ENCODE peak calls at places on chromosomes 11 and 22, in nine cellular contexts. F is fibroblast of mammary gland, L is mammary epithelial cell, Y is A549, U is lower lobe of right lung, S is RWPE2, T is lung, W is testis, A is AG10803. R is an unnamed sample.

GRCh38 chr11:117316197-117316961 is at the start of gene BACE1:
- DNase-seq in F (peak), L (peak), Y (peak), U (peak), S (peak), T (peak), W (peak), A (peak), R (peak)

GRCh38 chr11:65426839-65427690 is 4.5 kb downstream of the NEAT1 start:
- DNase-seq in F (peak), L (no peak), Y (no peak), U (peak), S (peak), T (peak), W (peak), A (peak), R (no peak)

GRCh38 chr22:19041403-19042074 is 80.7 kb downstream of the DGCR2 start:
- DNase-seq in F (no peak), L (no peak), Y (no peak), U (peak), S (no peak), T (no peak), W (no peak), A (no peak), R (no peak)

GRCh38 chr11:109196016-109196415 is 226.0 kb upstream of the C11orf87 start:
- DNase-seq in F (no peak), L (no peak), Y (no peak), U (no peak), S (no peak), T (no peak), W (no peak), A (peak), R (peak)

GRCh38 chr11:45468265-45468856 is 182.2 kb upstream of the SYT13 start:
- DNase-seq in F (peak), L (no peak), Y (no peak), U (no peak), S (no peak), T (peak), W (no peak), A (peak), R (no peak)

GRCh38 chr11:125451400-125452124 is 44.5 kb downstream of the FEZ1 start:
- DNase-seq in F (no peak), L (peak), Y (no peak), U (no peak), S (no peak), T (no peak), W (peak), A (no peak), R (peak)

GRCh38 chr11:56932572-56933235 is 56.0 kb upstream of the OR5AK2 start:
- DNase-seq in F (peak), L (peak), Y (peak), U (no peak), S (no peak), T (no peak), W (no peak), A (peak), R (peak)

GRCh38 chr11:114395776-114396175 is 4.5 kb downstream of the C11orf71 start:
- DNase-seq in F (peak), L (peak), Y (no peak), U (no peak), S (no peak), T (no peak), W (no peak), A (no peak), R (no peak)

GRCh38 chr22:22704156-22704946 is 59.9 kb downstream of the GGTLC2 start:
- DNase-seq in F (no peak), L (no peak), Y (no peak), U (no peak), S (no peak), T (no peak), W (no peak), A (no peak), R (no peak)

GRCh38 chr11:71428861-71429435 is 19.2 kb downstream of the DHCR7 start:
- DNase-seq in F (peak), L (no peak), Y (no peak), U (no peak), S (no peak), T (peak), W (peak), A (no peak), R (peak)

GRCh38 chr11:130389315-130389935 is 39.0 kb downstream of the ADAMTS8 start:
- DNase-seq in F (no peak), L (no peak), Y (no peak), U (no peak), S (no peak), T (no peak), W (no peak), A (no peak), R (peak)

GRCh38 chr22:30615543-30615954 is 8.6 kb downstream of the TCN2 start:
- DNase-seq in F (no peak), L (no peak), Y (no peak), U (peak), S (no peak), T (no peak), W (peak), A (no peak), R (no peak)

GRCh38 chr11:17343907-17344306 is 7.7 kb upstream of the NCR3LG1 start:
- DNase-seq in F (peak), L (peak), Y (no peak), U (no peak), S (no peak), T (no peak), W (no peak), A (peak), R (peak)

GRCh38 chr22:23548501-23549197 is 31.4 kb downstream of the IGLL1 start:
- DNase-seq in F (no peak), L (no peak), Y (no peak), U (no peak), S (no peak), T (no peak), W (peak), A (no peak), R (no peak)

GRCh38 chr22:49976439-49977175 is 16.0 kb downstream of the PIM3 start:
- DNase-seq in F (no peak), L (no peak), Y (no peak), U (no peak), S (no peak), T (no peak), W (no peak), A (no peak), R (no peak)

GRCh38 chr11:35641206-35641885 is 21.2 kb upstream of the TRIM44 start:
- DNase-seq in F (no peak), L (no peak), Y (no peak), U (no peak), S (no peak), T (no peak), W (no peak), A (no peak), R (peak)

GRCh38 chr11:2305862-2306823 is 4.3 kb downstream of the TSPAN32 start:
- DNase-seq in F (peak), L (no peak), Y (no peak), U (peak), S (peak), T (peak), W (peak), A (peak), R (peak)

GRCh38 chr11:59145534-59145933 is 2.9 kb downstream of the FAM111A start:
- DNase-seq in F (peak), L (peak), Y (no peak), U (no peak), S (no peak), T (no peak), W (no peak), A (peak), R (peak)

GRCh38 chr22:45553333-45554039 is 50.8 kb downstream of the FBLN1 start:
- DNase-seq in F (peak), L (peak), Y (peak), U (peak), S (no peak), T (peak), W (peak), A (peak), R (peak)

GRCh38 chr11:116406042-116406441 is 366.7 kb downstream of the BUD13 start:
- DNase-seq in F (no peak), L (no peak), Y (no peak), U (no peak), S (no peak), T (no peak), W (no peak), A (no peak), R (no peak)

GRCh38 chr11:84626256-84626655 is 1000.9 kb downstream of the DLG2 start:
- DNase-seq in F (peak), L (no peak), Y (no peak), U (no peak), S (no peak), T (no peak), W (no peak), A (no peak), R (peak)

GRCh38 chr11:28303477-28304191 is 195.4 kb downstream of the METTL15 start:
- DNase-seq in F (peak), L (no peak), Y (no peak), U (no peak), S (no peak), T (no peak), W (no peak), A (no peak), R (peak)

GRCh38 chr11:25242928-25243327 is 746.1 kb downstream of the LUZP2 start:
- DNase-seq in F (no peak), L (peak), Y (no peak), U (no peak), S (no peak), T (no peak), W (no peak), A (no peak), R (no peak)

GRCh38 chr11:35236667-35237003 is 97.7 kb downstream of the CD44 start:
- DNase-seq in F (peak), L (no peak), Y (no peak), U (no peak), S (no peak), T (no peak), W (no peak), A (peak), R (no peak)

GRCh38 chr11:125519865-125520834 is 24.1 kb upstream of the FEZ1 start:
- DNase-seq in F (no peak), L (peak), Y (no peak), U (no peak), S (no peak), T (no peak), W (no peak), A (no peak), R (no peak)

GRCh38 chr11:65182258-65183170 is 786 bp downstream of the CAPN1 start:
- DNase-seq in F (peak), L (peak), Y (no peak), U (peak), S (peak), T (peak), W (no peak), A (peak), R (peak)

GRCh38 chr11:23723861-23724260 is 773.0 kb upstream of the LUZP2 start:
- DNase-seq in F (no peak), L (peak), Y (no peak), U (no peak), S (no peak), T (no peak), W (no peak), A (no peak), R (no peak)

GRCh38 chr22:30265851-30266444 is 703 bp downstream of the OSM start:
- DNase-seq in F (peak), L (no peak), Y (no peak), U (peak), S (no peak), T (peak), W (no peak), A (no peak), R (no peak)

GRCh38 chr22:20128902-20129746 is 2.5 kb upstream of the ZDHHC8 start:
- DNase-seq in F (peak), L (no peak), Y (no peak), U (no peak), S (no peak), T (no peak), W (peak), A (peak), R (peak)

GRCh38 chr11:69984457-69985261 is 93.5 kb upstream of the ANO1 start:
- DNase-seq in F (no peak), L (no peak), Y (no peak), U (no peak), S (no peak), T (no peak), W (no peak), A (no peak), R (no peak)

GRCh38 chr11:69985331-69985653 is 92.8 kb upstream of the ANO1 start:
- DNase-seq in F (no peak), L (no peak), Y (no peak), U (no peak), S (no peak), T (no peak), W (no peak), A (no peak), R (no peak)

GRCh38 chr11:69983897-69984438 is 94.1 kb upstream of the ANO1 start:
- DNase-seq in F (no peak), L (no peak), Y (no peak), U (no peak), S (no peak), T (no peak), W (no peak), A (no peak), R (no peak)

GRCh38 chr11:69986421-69987229 is 91.5 kb upstream of the ANO1 start:
- DNase-seq in F (no peak), L (no peak), Y (no peak), U (no peak), S (no peak), T (no peak), W (no peak), A (no peak), R (no peak)

GRCh38 chr11:69985654-69986420 is 92.3 kb upstream of the ANO1 start:
- DNase-seq in F (no peak), L (no peak), Y (no peak), U (no peak), S (no peak), T (no peak), W (no peak), A (no peak), R (no peak)
- H3K4me3 ChIP-seq in F (no peak), L (peak), Y (peak), U (peak), S (peak), T (peak), W (peak), A (no peak), R (no peak)

GRCh38 chr11:104164028-104164520 is at the start of gene PDGFD:
- DNase-seq in F (peak), L (peak), Y (peak), U (peak), S (peak), T (peak), W (peak), A (peak), R (peak)
- TF ChIP-seq CTCF in F (peak), L (peak), Y (no peak), U (peak), S (peak), T (no peak), W (no peak), A (peak), R (peak)

GRCh38 chr22:38172489-38173155 is 9.0 kb downstream of the PLA2G6 start:
- DNase-seq in F (no peak), L (peak), Y (no peak), U (peak), S (no peak), T (peak), W (no peak), A (peak), R (no peak)
- H3K4me3 ChIP-seq in F (no peak), L (no peak), Y (no peak), U (no peak), S (no peak), T (no peak), W (no peak), A (no peak), R (no peak)

DNA sequence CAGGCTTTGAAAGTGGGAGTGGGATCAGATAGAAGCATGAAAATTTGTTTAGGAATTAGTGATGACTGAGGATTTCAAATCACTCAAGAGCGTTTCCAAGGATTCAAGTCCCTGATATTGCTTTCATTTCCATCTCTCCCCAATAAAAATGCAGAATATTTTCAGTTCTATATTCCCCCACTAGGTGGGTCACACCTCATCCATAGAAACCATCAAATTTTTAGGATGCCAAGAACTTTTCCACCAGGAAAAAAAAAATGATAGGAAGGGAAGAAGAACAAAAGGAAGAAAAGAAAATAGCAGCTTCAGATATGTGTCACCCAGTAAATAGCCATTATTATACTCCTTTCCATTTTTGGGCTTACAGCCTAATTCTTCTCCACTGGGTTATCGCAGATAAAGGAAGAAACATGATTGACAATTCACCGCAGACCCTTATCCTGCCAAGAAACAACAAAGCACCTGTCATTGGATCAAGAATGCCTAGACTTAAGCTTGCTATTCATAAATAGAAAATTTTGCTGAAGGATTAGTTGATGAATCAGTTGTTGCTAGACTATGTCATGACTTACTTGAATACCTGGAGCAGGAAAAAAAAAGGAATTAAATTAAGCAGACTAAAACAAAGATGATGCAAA is 30.3 kb upstream of the OR10D3 start:
- DNase-seq in F (no peak), L (no peak), Y (no peak), U (no peak), S (no peak), T (no peak), W (no peak), A (no peak), R (no peak)
- TF ChIP-seq CTCF in F (no peak), L (no peak), Y (no peak), U (no peak), S (no peak), T (no peak), W (no peak), A (no peak), R (peak)

DNA sequence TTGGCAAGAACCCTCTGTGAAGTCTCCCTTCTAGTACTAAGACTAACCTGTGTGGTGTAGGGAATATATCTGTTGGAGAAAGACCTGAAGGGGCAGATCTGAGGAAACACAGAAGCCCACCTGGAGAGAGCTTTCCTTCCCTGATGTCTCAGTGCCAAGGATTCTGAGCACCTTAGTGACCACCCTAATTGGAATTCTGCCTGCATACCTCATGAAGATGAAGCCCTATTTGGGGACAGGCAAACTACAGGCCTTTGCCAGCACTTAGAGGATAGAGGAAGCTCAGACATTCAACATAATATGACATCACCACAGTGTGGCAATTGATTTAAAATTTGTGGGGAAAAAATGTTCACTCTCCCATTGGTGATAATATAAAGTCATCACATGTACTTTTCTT is 766.2 kb upstream of the KIRREL3 start:
- DNase-seq in F (no peak), L (no peak), Y (no peak), U (no peak), S (no peak), T (no peak), W (no peak), A (no peak), R (no peak)
- H3K4me3 ChIP-seq in F (no peak), L (no peak), Y (no peak), U (no peak), S (no peak), T (no peak), W (no peak), A (no peak), R (no peak)

GRCh38 chr11:37946155-37946766 is 1348.2 kb upstream of the RAG2 start:
- DNase-seq in F (peak), L (peak), Y (no peak), U (no peak), S (no peak), T (no peak), W (peak), A (peak), R (peak)
- TF ChIP-seq CTCF in F (peak), L (peak), Y (no peak), U (peak), S (peak), T (no peak), W (peak), A (peak), R (peak)

GRCh38 chr22:32842486-32842885 is 41.0 kb downstream of the TIMP3 start:
- DNase-seq in F (peak), L (peak), Y (no peak), U (no peak), S (no peak), T (no peak), W (no peak), A (no peak), R (no peak)

GRCh38 chr22:32837142-32837541 is 35.6 kb downstream of the TIMP3 start:
- DNase-seq in F (no peak), L (no peak), Y (no peak), U (no peak), S (no peak), T (no peak), W (no peak), A (no peak), R (no peak)

GRCh38 chr22:32841175-32841574 is 39.7 kb downstream of the TIMP3 start:
- DNase-seq in F (no peak), L (no peak), Y (no peak), U (no peak), S (no peak), T (no peak), W (no peak), A (no peak), R (no peak)

GRCh38 chr22:32837803-32838202 is 36.3 kb downstream of the TIMP3 start:
- DNase-seq in F (no peak), L (no peak), Y (no peak), U (no peak), S (no peak), T (no peak), W (no peak), A (no peak), R (no peak)

GRCh38 chr22:32839776-32840571 is 38.5 kb downstream of the TIMP3 start:
- DNase-seq in F (no peak), L (no peak), Y (no peak), U (no peak), S (no peak), T (no peak), W (no peak), A (no peak), R (peak)
- H3K4me3 ChIP-seq in F (no peak), L (no peak), Y (no peak), U (no peak), S (no peak), T (no peak), W (no peak), A (no peak), R (no peak)

GRCh38 chr11:38582151-38582550 is 1984.1 kb upstream of the RAG2 start:
- DNase-seq in F (no peak), L (no peak), Y (no peak), U (no peak), S (no peak), T (no peak), W (no peak), A (no peak), R (no peak)
- TF ChIP-seq CTCF in F (no peak), L (no peak), Y (no peak), U (no peak), S (no peak), T (no peak), W (no peak), A (no peak), R (no peak)

R was measured in fibroblast of the aortic adventitia.